ENCODE peak calls at places on chromosomes 5 and 9, in four cellular contexts. N, L, M and E are unnamed samples. For H3K36me3, the result is how much of the 10 kb centered on the place peaks cover.

GRCh38 chr5:43728581-43728980 is 125.6 kb downstream of the NNT start:
- DNase-seq in N (no peak), L (no peak), M (no peak), E (no peak)

GRCh38 chr9:15354713-15355112 is 47.7 kb upstream of the TTC39B start:
- DNase-seq in N (no peak), L (no peak), M (no peak), E (no peak)

GRCh38 chr9:114417511-114417910 is 29.7 kb upstream of the AKNA start:
- DNase-seq in N (no peak), L (no peak), M (no peak), E (no peak)

GRCh38 chr9:69829484-69829883 is 8.9 kb downstream of the CFAP95 start:
- DNase-seq in N (no peak), L (no peak), M (no peak), E (no peak)

GRCh38 chr9:16352791-16353401 is 517.6 kb downstream of the BNC2 start:
- DNase-seq in N (no peak), L (no peak), M (peak), E (no peak)

GRCh38 chr5:8500426-8500825 is 631.5 kb downstream of the MTRR start:
- DNase-seq in N (no peak), L (no peak), M (no peak), E (no peak)

GRCh38 chr5:164302533-164303235 is 797.3 kb downstream of the MAT2B start:
- DNase-seq in N (no peak), L (no peak), M (no peak), E (no peak)

GRCh38 chr9:96508227-96508940 is 58.4 kb downstream of the HABP4 start:
- DNase-seq in N (no peak), L (no peak), M (no peak), E (no peak)

GRCh38 chr9:19641046-19641445 is 147.8 kb downstream of the SLC24A2 start:
- DNase-seq in N (no peak), L (no peak), M (no peak), E (no peak)

GRCh38 chr5:88551724-88552345 is 283.2 kb upstream of the TMEM161B start:
- DNase-seq in N (no peak), L (no peak), M (no peak), E (no peak)

GRCh38 chr5:150119421-150120061 is 33.2 kb upstream of the CSF1R start:
- DNase-seq in N (no peak), L (peak), M (peak), E (no peak)

GRCh38 chr9:136700959-136701664 is 11.3 kb upstream of the DIPK1B start:
- DNase-seq in N (peak), L (no peak), M (no peak), E (no peak)

GRCh38 chr9:136341769-136342168 is 14.4 kb downstream of the GPSM1 start:
- DNase-seq in N (no peak), L (no peak), M (no peak), E (no peak)

GRCh38 chr5:18043344-18043743 is 409.1 kb downstream of the TAF11L14 start:
- DNase-seq in N (no peak), L (no peak), M (no peak), E (no peak)

GRCh38 chr9:136244776-136245193 is 827 bp downstream of the QSOX2 start:
- DNase-seq in N (no peak), L (no peak), M (no peak), E (no peak)

GRCh38 chr9:132670816-132671371 is 630 bp downstream of the GTF3C4 start:
- DNase-seq in N (peak), L (peak), M (peak), E (no peak)

GRCh38 chr5:140142802-140143201 is 17.1 kb downstream of the IGIP start:
- DNase-seq in N (no peak), L (no peak), M (no peak), E (no peak)

GRCh38 chr5:78806544-78806943 is 158.0 kb upstream of the LHFPL2 start:
- DNase-seq in N (no peak), L (no peak), M (no peak), E (no peak)

GRCh38 chr5:139468421-139468931 is 2.3 kb upstream of the SMIM33 start:
- DNase-seq in N (no peak), L (no peak), M (no peak), E (no peak)

GRCh38 chr9:117412006-117412715 is 2.7 kb downstream of the ASTN2 start:
- DNase-seq in N (no peak), L (no peak), M (no peak), E (peak)

GRCh38 chr5:54301215-54301614 is 9.2 kb downstream of the ARL15 start:
- DNase-seq in N (no peak), L (no peak), M (no peak), E (no peak)

GRCh38 chr5:153237671-153238332 is 252.7 kb upstream of the GRIA1 start:
- DNase-seq in N (no peak), L (no peak), M (no peak), E (no peak)

GRCh38 chr9:131722260-131722659 is 17.6 kb downstream of the RAPGEF1 start:
- DNase-seq in N (no peak), L (no peak), M (no peak), E (no peak)

GRCh38 chr5:138115254-138115653 is 24.0 kb downstream of the NME5 start:
- DNase-seq in N (no peak), L (no peak), M (no peak), E (no peak)

GRCh38 chr5:74483001-74483400 is 157.5 kb downstream of the ENC1 start:
- DNase-seq in N (no peak), L (no peak), M (no peak), E (no peak)

GRCh38 chr9:77028478-77028877 is 9.0 kb downstream of the FOXB2 start:
- DNase-seq in N (no peak), L (no peak), M (no peak), E (no peak)

GRCh38 chr5:125376059-125376641 is 629.7 kb upstream of the ZNF608 start:
- DNase-seq in N (no peak), L (no peak), M (no peak), E (no peak)

GRCh38 chr5:160048131-160048530 is 39.2 kb downstream of the TTC1 start:
- DNase-seq in N (no peak), L (no peak), M (peak), E (no peak)
- H3K36me3 ChIP-seq in N (under half), L (under half), M (half or more), E (under half)

GRCh38 chr9:78054180-78054579 is 22.6 kb upstream of the GNAQ start:
- DNase-seq in N (no peak), L (peak), M (no peak), E (no peak)
- H3K36me3 ChIP-seq in N (under half), L (under half), M (under half), E (under half)

DNA sequence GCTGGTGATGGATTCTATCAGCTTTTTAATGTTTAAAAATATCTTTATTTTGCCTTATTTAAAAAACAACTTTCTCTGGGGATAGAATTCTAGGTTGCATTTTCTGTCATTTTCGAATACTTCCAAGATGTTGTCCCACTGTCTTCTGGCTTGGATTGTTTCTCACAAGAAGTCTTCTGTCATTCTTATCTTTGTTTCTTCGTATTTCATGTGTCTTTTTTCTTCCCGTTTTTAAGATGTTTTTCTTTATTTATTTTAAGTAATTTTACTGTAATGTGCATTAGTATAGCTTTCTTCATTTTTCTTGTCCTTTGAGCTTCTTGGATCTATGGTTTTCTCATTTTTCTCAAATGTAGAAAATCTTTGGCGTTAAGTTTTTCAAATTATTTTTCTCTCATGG is 19.1 kb downstream of the STX17 start:
- DNase-seq in N (no peak), L (no peak), M (no peak), E (no peak)
- H3K36me3 ChIP-seq in N (under half), L (under half), M (under half), E (under half)

GRCh38 chr5:132868754-132869153 is 2.3 kb downstream of the UQCRQ start:
- DNase-seq in N (no peak), L (no peak), M (no peak), E (no peak)
- H3K36me3 ChIP-seq in N (under half), L (under half), M (under half), E (under half)

DNA sequence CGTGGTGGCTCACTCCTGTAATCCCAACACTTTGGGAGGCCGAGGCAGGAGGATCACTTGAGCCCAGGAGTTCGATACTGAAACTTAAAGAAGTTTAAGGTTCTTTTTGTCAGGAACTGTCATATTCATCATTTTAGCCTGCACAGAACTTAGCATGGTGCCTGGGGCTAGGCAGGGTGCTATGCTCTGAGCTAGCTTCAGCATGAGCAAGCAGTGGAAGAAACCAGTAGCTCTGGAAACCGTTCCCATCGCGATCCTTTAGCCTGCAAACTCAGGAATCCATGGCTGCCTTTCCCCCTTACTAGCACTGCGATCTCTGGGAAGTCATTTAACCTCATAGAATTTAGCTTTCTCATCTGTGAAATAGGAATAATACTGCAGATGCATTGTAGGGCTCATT is 80.4 kb downstream of the PTCH1 start:
- DNase-seq in N (no peak), L (no peak), M (no peak), E (no peak)
- H3K36me3 ChIP-seq in N (under half), L (under half), M (under half), E (under half)

GRCh38 chr5:132763369-132764036 is 13.5 kb downstream of the SEPTIN8 start:
- DNase-seq in N (no peak), L (no peak), M (no peak), E (no peak)
- H3K36me3 ChIP-seq in N (under half), L (under half), M (half or more), E (under half)

GRCh38 chr5:892390-893136 is at the start of the genes BRD9 and TRIP13:
- DNase-seq in N (peak), L (peak), M (peak), E (peak)

GRCh38 chr5:893137-893506 is 438 bp downstream of the TRIP13 start:
- DNase-seq in N (no peak), L (no peak), M (no peak), E (no peak)

GRCh38 chr5:889075-889710 is 3.4 kb downstream of the BRD9 start:
- DNase-seq in N (no peak), L (no peak), M (no peak), E (no peak)

GRCh38 chr5:891837-892389 is 688 bp downstream of the BRD9 start:
- DNase-seq in N (no peak), L (peak), M (no peak), E (no peak)

DNA sequence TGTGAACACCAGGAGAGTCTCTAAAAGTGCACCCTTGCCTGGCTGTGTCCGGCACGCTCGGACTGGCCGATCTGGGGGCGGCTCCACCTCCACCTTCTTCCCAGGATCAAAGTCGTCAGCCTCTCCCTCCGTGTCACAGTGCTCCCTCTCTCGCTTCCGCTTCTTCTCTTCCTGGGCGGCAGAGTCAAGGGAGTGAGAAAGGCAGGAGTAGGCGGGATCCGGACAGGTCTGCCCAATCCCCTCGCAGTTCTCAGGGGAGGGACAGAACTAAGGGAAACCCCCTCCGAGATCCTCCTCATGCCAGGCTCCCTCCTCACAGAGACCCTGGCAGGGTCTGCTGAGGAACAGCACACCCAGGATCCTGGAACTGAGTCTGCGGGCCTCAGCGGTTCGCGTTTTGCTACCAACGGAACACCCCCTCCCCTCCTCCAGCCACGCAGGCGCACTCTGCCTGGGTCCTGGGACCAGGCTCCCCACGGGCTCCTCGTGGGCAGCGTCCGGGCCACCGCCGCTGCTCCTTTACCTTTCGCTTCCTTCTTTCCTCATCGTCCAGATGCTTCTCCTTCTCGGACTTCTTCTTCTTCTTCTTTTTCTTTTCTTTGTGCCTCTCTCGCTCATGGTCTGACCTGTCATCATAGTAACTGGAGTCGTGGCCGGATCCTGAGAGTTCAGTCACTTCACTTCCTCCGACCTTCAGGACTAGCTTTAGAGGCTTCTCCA is 1.3 kb downstream of the BRD9 start:
- DNase-seq in N (no peak), L (peak), M (no peak), E (no peak)
- H3K36me3 ChIP-seq in N (under half), L (under half), M (half or more), E (under half)